ENCODE peak calls at places on chromosomes 13 and 19, in seven cellular contexts. E is CD8-positive, alpha-beta memory T cell; Q is AG04450; A is WERI-Rb-1; K is heart left ventricle; G is sigmoid colon; R is A549. I is an unnamed sample.

GRCh38 chr13:41236369-41236768 is 27.0 kb downstream of the MTRF1 start:
- DNase-seq in E (no peak), Q (no peak), A (no peak), K (no peak), G (no peak), R (no peak), I (no peak)

GRCh38 chr19:18158471-18158870 is 5.5 kb downstream of the PIK3R2 start:
- DNase-seq in E (no peak), Q (no peak), A (no peak), K (no peak), G (no peak), R (no peak), I (no peak)

GRCh38 chr13:67353891-67354459 is 123.8 kb upstream of the PCDH9 start:
- DNase-seq in E (no peak), Q (no peak), A (peak; percentile 32), K (no peak), G (no peak), R (no peak), I (no peak)

GRCh38 chr19:21586341-21587116 is 81.1 kb downstream of the ZNF429 start:
- DNase-seq in E (peak; percentile 10), Q (no peak), A (no peak), K (no peak), G (no peak), R (no peak), I (no peak)

GRCh38 chr19:2426661-2427322 is 594 bp downstream of the TIMM13 start:
- DNase-seq in E (no peak), Q (no peak), A (peak; percentile 67), K (peak; percentile 47), G (peak; percentile 79), R (peak; percentile 59), I (no peak)

GRCh38 chr13:89267734-89268133 is 1596.6 kb downstream of the SLITRK5 start:
- DNase-seq in E (no peak), Q (no peak), A (no peak), K (no peak), G (no peak), R (no peak), I (no peak)

GRCh38 chr19:44113784-44114390 is 688 bp downstream of the ZNF225 start:
- DNase-seq in E (no peak), Q (no peak), A (no peak), K (peak; percentile 8), G (no peak), R (no peak), I (no peak)

GRCh38 chr13:109665211-109665610 is 121.2 kb downstream of the IRS2 start:
- DNase-seq in E (no peak), Q (no peak), A (no peak), K (no peak), G (no peak), R (no peak), I (no peak)

GRCh38 chr13:33016414-33017409 is at the start of gene KL:
- DNase-seq in E (no peak), Q (no peak), A (peak; percentile 17), K (peak; percentile 37), G (peak; percentile 75), R (peak; percentile 1), I (peak; percentile 59)

GRCh38 chr19:49073514-49074378 is 1.2 kb upstream of the KCNA7 start:
- DNase-seq in E (no peak), Q (no peak), A (peak; percentile 83), K (no peak), G (no peak), R (peak; percentile 73), I (no peak)

GRCh38 chr19:41957161-41957837 is 1.8 kb downstream of the RABAC1 start:
- DNase-seq in E (no peak), Q (no peak), A (no peak), K (no peak), G (no peak), R (no peak), I (no peak)

GRCh38 chr13:50892162-50892944 is 17.2 kb upstream of the RNASEH2B start:
- DNase-seq in E (peak; percentile 33), Q (no peak), A (peak; percentile 5), K (no peak), G (no peak), R (no peak), I (no peak)

GRCh38 chr19:4115818-4116385 is 8.0 kb downstream of the MAP2K2 start:
- DNase-seq in E (no peak), Q (no peak), A (peak; percentile 84), K (no peak), G (no peak), R (no peak), I (no peak)

GRCh38 chr13:75633285-75633684 is 2.8 kb upstream of the LMO7 start:
- DNase-seq in E (no peak), Q (peak; percentile 72), A (no peak), K (no peak), G (no peak), R (no peak), I (no peak)

DNA sequence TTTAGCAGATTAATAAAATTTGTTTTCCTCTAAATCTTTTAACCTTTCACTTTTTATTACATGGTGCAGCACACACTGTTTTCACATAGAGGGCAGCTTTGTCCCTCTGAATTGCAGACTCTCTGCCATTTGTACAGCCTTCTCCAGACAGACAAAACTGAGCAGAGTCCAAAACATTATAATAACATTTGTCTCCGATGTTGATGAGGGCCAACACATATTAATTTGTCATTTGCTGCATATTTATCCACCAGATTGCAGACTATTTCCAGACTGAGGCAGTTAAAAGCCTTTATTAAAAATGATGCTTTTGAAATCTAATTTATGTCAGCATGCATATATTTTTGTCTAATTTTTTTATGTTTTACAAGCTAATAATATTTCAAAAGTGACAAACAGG is 1251.9 kb upstream of the SLC10A2 start:
- DNase-seq in E (no peak), Q (no peak), A (peak; percentile 49), K (no peak), G (no peak), R (no peak), I (no peak)
- H3K27ac ChIP-seq in E (no peak overlapping the region), Q (no peak overlapping the region), A (no peak overlapping the region), K (no peak overlapping the region), G (no peak overlapping the region), R (no peak overlapping the region), I (no peak overlapping the region)

GRCh38 chr19:13838071-13838942 is 38.6 kb upstream of the NANOS3 start:
- DNase-seq in E (no peak), Q (no peak), A (no peak), K (no peak), G (no peak), R (no peak), I (no peak)

GRCh38 chr19:13838943-13839192 is 38.1 kb upstream of the NANOS3 start:
- DNase-seq in E (peak; percentile 74), Q (no peak), A (no peak), K (no peak), G (no peak), R (no peak), I (no peak)

GRCh38 chr19:13833330-13834265 is 38.4 kb downstream of the ZSWIM4 start:
- DNase-seq in E (peak; percentile 91), Q (peak; percentile 53), A (peak; percentile 94), K (peak; percentile 96), G (peak; percentile 99), R (peak; percentile 91), I (peak; percentile 97)

GRCh38 chr19:13834308-13834790 is 39.1 kb downstream of the ZSWIM4 start:
- DNase-seq in E (peak; percentile 11), Q (no peak), A (no peak), K (no peak), G (peak; percentile 61), R (peak; percentile 87), I (no peak)

DNA sequence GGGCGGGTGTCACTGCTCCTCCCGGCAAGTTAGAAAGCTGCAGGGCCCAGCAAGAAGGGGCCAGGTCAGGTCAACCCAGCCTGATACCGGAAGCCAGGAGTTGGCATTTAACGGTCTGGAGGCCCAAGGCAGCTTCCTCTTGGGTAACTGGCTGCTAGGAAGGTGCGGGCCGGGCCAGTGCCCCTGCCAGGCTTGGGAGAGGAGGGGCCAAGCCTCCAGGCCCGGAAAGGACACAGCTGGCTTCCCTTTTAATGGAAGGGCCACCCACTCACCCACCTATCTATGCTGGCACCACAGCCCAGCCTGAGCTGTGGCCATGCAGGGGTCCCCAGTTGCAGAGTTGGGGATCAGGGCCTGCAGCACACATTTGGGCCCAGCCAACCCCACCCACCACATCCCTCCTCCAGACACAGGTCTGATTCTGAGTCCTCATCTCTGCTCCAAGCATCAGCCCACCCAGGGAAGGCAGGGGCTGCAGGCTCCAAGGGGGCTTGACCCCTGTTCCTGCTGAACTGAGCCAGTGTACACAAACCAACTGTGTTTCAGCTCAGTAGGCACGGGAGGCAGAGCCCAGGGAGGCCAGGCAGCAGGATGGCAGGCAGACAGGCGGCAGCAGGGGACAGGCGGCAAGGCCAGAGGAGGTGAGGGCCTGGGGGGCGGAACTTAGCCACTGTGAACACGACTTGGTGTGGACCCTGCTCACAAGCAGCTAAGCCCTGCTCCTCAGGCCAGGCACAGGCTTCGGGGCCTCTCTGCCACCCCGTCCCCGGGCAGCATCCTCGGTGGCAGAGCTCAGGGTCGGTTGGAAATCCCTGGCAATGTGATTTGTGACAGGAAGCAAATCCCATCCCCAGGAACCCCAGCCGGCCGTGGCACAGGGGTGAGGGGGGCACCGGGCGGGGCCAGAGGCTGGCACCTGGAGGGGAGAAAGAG is 40.8 kb downstream of the ZSWIM4 start:
- DNase-seq in E (peak; percentile 32), Q (no peak), A (no peak), K (peak; percentile 42), G (no peak), R (peak; percentile 78), I (peak; percentile 86)
- H3K4me3 ChIP-seq in E (peak overlapping the region; percentile 36), Q (no peak overlapping the region), A (no peak overlapping the region), K (peak overlapping the region; percentile 97), G (no peak overlapping the region), R (peak overlapping the region; percentile 95), I (no peak overlapping the region)

DNA sequence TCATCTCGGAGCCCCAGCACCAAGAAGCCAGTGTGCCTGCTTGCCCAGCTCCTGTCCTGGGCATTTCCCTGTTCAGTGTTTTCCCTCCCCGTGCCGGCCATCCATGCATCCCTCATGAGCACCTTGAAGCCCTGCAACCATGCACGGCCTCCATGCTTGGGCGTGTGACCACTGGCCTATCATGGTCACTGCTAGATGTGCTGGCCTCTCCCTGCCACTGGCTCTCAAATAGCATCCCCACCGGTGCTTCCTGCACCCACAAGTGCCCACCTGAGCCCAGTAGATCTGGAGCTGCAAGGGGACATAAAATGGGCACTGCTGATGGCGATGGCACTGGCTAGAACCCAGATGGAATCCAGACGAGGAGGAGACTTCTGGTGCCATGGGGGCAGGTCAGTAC is 126.0 kb downstream of the TUBA3C start:
- DNase-seq in E (no peak), Q (no peak), A (no peak), K (no peak), G (no peak), R (no peak), I (peak; percentile 44)
- H3K9me3 ChIP-seq in E (no peaks in the 10 kb centered on the region), Q (peaks cover 91% of the 10 kb centered on the region), A (peaks cover 3% of the 10 kb centered on the region), K (no peaks in the 10 kb centered on the region), G (no peaks in the 10 kb centered on the region), R (no peaks in the 10 kb centered on the region), I (no peaks in the 10 kb centered on the region)

GRCh38 chr19:13069415-13070369 is 33.0 kb downstream of the LYL1 start:
- DNase-seq in E (no peak), Q (no peak), A (no peak), K (no peak), G (no peak), R (no peak), I (no peak)

GRCh38 chr19:13071444-13072205 is 31.0 kb downstream of the LYL1 start:
- DNase-seq in E (no peak), Q (no peak), A (no peak), K (no peak), G (no peak), R (no peak), I (no peak)

GRCh38 chr19:13072206-13072898 is 30.3 kb downstream of the LYL1 start:
- DNase-seq in E (no peak), Q (no peak), A (no peak), K (no peak), G (no peak), R (no peak), I (no peak)

GRCh38 chr19:13068064-13068807 is 34.4 kb downstream of the LYL1 start:
- DNase-seq in E (no peak), Q (no peak), A (no peak), K (no peak), G (peak; percentile 88), R (no peak), I (no peak)

GRCh38 chr19:13070425-13071140 is 32.1 kb downstream of the LYL1 start:
- DNase-seq in E (no peak), Q (no peak), A (no peak), K (no peak), G (no peak), R (no peak), I (no peak)
- H3K27ac ChIP-seq in E (no peak overlapping the region), Q (no peak overlapping the region), A (no peak overlapping the region), K (peak overlapping the region; percentile 83), G (peak overlapping the region; percentile 97), R (no peak overlapping the region), I (peak overlapping the region; percentile 31)

I was measured in aorta.